ENCODE peak calls at places on chromosomes 2 and 18, in five cellular contexts. F, S, K, Y and O are unnamed samples.

GRCh38 chr2:37343537-37344434 is 644 bp upstream of the QPCT start:
- DNase-seq in F (no peak), S (no peak), K (no peak), Y (peak), O (no peak)

GRCh38 chr2:205754924-205755321 is 72.6 kb downstream of the NRP2 start:
- DNase-seq in F (no peak), S (no peak), K (no peak), Y (no peak), O (no peak)

GRCh38 chr2:70947556-70948184 is 12.0 kb downstream of the ATP6V1B1 start:
- DNase-seq in F (no peak), S (no peak), K (no peak), Y (no peak), O (peak)

GRCh38 chr2:174787485-174788205 is 23.4 kb upstream of the CHRNA1 start:
- DNase-seq in F (no peak), S (no peak), K (no peak), Y (peak), O (no peak)

GRCh38 chr2:36369163-36369562 is 13.6 kb downstream of the CRIM1 start:
- DNase-seq in F (no peak), S (no peak), K (no peak), Y (no peak), O (no peak)

GRCh38 chr2:58762176-58762781 is 521.2 kb upstream of the FANCL start:
- DNase-seq in F (no peak), S (peak), K (peak), Y (peak), O (no peak)

GRCh38 chr2:3959372-3959771 is 256.0 kb downstream of the DCDC2C start:
- DNase-seq in F (no peak), S (no peak), K (no peak), Y (peak), O (no peak)

GRCh38 chr2:83991992-83992391 is 467.1 kb downstream of the SUCLG1 start:
- DNase-seq in F (no peak), S (no peak), K (no peak), Y (no peak), O (no peak)

GRCh38 chr2:119735565-119735964 is 24.2 kb upstream of the PTPN4 start:
- DNase-seq in F (no peak), S (no peak), K (no peak), Y (no peak), O (no peak)

GRCh38 chr2:77578354-77578753 is 56.2 kb upstream of the LRRTM4 start:
- DNase-seq in F (no peak), S (no peak), K (no peak), Y (no peak), O (no peak)

GRCh38 chr18:26741041-26741440 is 124.5 kb downstream of the AQP4 start:
- DNase-seq in F (no peak), S (no peak), K (no peak), Y (no peak), O (no peak)

GRCh38 chr2:167264380-167264779 is 376.1 kb downstream of the XIRP2 start:
- DNase-seq in F (no peak), S (no peak), K (no peak), Y (peak), O (no peak)

GRCh38 chr2:24456610-24457556 is 34.2 kb upstream of the NCOA1 start:
- DNase-seq in F (no peak), S (peak), K (no peak), Y (no peak), O (no peak)

GRCh38 chr2:145931836-145932352 is 1412.0 kb upstream of the ZEB2 start:
- DNase-seq in F (no peak), S (no peak), K (no peak), Y (no peak), O (no peak)

GRCh38 chr18:3060667-3061580 is 48.0 kb upstream of the LPIN2 start:
- DNase-seq in F (no peak), S (no peak), K (no peak), Y (no peak), O (no peak)

GRCh38 chr2:150211164-150211631 is 276.3 kb downstream of the RND3 start:
- DNase-seq in F (no peak), S (no peak), K (no peak), Y (no peak), O (no peak)

GRCh38 chr2:37644191-37644590 is 27.3 kb downstream of the CDC42EP3 start:
- DNase-seq in F (no peak), S (no peak), K (no peak), Y (no peak), O (no peak)

GRCh38 chr2:223218587-223219178 is 166.7 kb downstream of the KCNE4 start:
- DNase-seq in F (no peak), S (no peak), K (no peak), Y (no peak), O (no peak)

GRCh38 chr2:51151490-51152140 is 119.7 kb upstream of the NRXN1 start:
- DNase-seq in F (no peak), S (no peak), K (no peak), Y (no peak), O (no peak)

GRCh38 chr2:176466918-176467452 is 197.7 kb downstream of the MTX2 start:
- DNase-seq in F (no peak), S (no peak), K (no peak), Y (no peak), O (no peak)

GRCh38 chr2:97983134-97983533 is 12.6 kb downstream of the TMEM131 start:
- DNase-seq in F (no peak), S (no peak), K (no peak), Y (peak), O (no peak)

GRCh38 chr18:12839057-12839525 is 44.9 kb downstream of the PTPN2 start:
- DNase-seq in F (no peak), S (no peak), K (no peak), Y (no peak), O (no peak)

GRCh38 chr18:31648966-31649429 is 35.4 kb downstream of the B4GALT6 start:
- DNase-seq in F (no peak), S (no peak), K (no peak), Y (no peak), O (no peak)

DNA sequence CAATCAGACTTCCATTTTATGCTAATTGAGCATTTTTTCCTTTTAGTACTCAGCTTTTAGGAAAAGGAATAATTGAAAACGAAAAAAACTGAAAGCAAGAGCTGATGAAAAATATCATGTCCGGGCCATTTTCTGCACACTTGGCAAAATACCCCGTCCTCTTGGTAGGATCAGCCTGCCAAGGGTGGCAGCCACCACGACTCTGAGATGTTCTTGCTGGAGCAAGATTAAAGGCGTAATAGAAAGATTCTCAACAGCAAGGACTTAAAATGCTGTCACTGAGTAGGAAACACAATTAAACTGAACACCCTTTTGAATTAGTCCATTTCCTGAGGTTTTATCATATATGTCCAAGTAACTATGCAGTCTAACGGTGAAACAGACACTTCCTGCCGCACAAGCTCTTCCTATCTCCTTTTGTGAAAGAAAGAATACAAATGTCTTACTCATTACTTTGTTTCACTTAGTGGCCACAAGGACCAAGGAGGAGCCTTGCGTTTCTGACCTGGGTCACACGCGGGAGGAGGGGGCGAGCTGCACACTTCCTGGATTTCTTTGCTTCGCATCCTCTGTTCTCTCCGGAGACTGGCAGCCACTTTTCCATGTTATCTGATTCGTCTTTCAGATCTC is 222.7 kb downstream of the PIEZO2 start:
- DNase-seq in F (no peak), S (no peak), K (no peak), Y (peak), O (no peak)
- H3K4me3 ChIP-seq in F (peak), S (no peak), K (no peak), Y (no peak), O (peak)

GRCh38 chr2:43045866-43046265 is 180.5 kb downstream of the ZFP36L2 start:
- DNase-seq in F (no peak), S (no peak), K (no peak), Y (no peak), O (no peak)

GRCh38 chr2:43041661-43042360 is 184.6 kb downstream of the ZFP36L2 start:
- DNase-seq in F (no peak), S (peak), K (peak), Y (peak), O (no peak)

GRCh38 chr2:43043471-43043870 is 182.9 kb downstream of the ZFP36L2 start:
- DNase-seq in F (no peak), S (no peak), K (peak), Y (no peak), O (no peak)

GRCh38 chr2:43041167-43041566 is 185.2 kb downstream of the ZFP36L2 start:
- DNase-seq in F (no peak), S (no peak), K (peak), Y (no peak), O (no peak)

DNA sequence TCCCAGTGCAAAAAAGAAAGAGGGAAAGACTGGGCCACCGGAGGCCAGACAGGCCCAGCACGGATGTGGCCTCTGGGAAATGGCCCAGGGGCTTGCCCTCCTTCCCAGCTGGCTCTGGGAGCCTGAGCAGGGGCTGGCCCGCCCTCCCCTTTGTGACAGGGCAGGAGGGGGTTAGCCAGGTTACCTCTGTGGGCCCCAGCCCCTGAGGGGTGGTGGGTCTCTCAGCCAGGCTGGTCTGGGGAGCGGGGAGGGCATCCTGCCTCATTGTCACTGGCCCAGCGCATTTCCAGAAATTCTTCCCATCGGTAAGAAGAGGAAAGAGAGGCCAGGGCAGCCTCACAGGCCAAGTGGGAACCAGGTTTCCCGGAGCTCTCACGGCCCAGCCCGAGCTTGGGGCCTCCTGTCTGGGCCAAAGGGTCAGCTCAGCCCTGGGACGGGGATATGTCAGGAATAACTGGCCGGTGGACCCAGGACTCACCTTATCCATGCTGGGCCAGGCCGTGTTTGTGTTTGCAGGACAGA is 182.3 kb downstream of the ZFP36L2 start:
- DNase-seq in F (no peak), S (no peak), K (peak), Y (no peak), O (no peak)
- TF ChIP-seq POLR2AphosphoS5 in F (no peak), S (no peak), K (no peak), Y (no peak), O (no peak)

GRCh38 chr2:151354807-151355206 is 2.6 kb upstream of the TNFAIP6 start:
- DNase-seq in F (no peak), S (no peak), K (no peak), Y (no peak), O (no peak)

GRCh38 chr2:151361674-151362380 is 4.4 kb downstream of the TNFAIP6 start:
- DNase-seq in F (no peak), S (no peak), K (no peak), Y (no peak), O (no peak)

GRCh38 chr2:151359768-151360167 is 2.4 kb downstream of the TNFAIP6 start:
- DNase-seq in F (no peak), S (no peak), K (no peak), Y (no peak), O (no peak)

DNA sequence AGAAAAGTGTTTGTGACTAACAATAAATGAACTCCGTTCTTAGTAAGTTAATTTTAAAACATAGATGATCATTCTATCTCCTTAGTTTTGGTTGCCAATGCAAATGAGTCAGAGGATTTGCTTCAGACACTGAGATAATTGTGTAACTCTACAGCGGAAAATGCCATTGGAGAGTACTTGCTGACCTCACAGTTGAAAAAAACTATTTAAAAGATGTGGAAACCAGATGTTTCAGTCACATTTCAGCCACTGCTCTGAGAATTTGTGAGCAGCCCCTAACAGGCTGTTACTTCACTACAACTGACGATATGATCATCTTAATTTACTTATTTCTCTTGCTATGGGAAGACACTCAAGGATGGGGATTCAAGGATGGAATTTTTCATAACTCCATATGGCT is at the start of gene TNFAIP6:
- DNase-seq in F (no peak), S (no peak), K (no peak), Y (peak), O (no peak)
- H3K4me3 ChIP-seq in F (no peak), S (no peak), K (no peak), Y (peak), O (no peak)

DNA sequence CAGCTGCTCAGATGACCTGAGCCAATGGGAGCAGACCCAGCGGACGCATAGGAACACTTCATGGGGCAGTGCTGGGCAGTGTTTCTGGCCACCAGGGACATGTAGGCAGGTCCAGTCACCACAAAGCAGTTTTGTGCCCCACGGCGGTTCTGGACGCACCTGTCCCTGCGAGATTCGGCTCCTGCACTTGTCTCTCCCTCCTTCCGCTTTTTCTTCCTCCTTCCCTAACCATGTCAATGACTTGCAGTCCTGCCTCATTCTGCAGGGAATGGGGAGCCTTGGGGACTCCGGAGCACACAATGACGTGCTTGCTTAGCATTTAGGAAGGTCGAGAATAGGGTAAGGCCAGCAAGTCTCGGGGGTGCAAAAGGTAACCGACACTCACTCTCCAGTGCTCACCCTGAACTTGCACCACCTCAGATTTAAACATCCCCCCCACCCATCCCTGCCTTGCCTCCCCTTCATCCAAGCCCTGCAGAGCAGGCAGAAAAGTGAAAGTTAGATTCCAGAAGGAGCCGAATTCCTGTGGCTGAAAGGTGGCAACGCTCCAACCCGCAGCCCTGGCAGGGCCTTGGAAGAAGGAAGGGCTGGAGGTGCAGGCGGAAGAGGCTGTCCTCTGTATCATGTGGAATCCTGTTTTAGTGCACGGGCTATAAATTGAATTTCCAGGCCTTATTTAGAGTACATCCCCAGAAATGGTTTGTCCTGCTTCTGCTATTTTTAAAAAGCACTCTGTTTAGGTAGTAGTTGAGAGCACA is 40.5 kb upstream of the ATG16L1 start:
- DNase-seq in F (peak), S (peak), K (peak), Y (no peak), O (peak)
- TF ChIP-seq POLR2AphosphoS5 in F (no peak), S (peak), K (peak), Y (no peak), O (no peak)

GRCh38 chr2:64860321-64860751 is 128.9 kb upstream of the SLC1A4 start:
- DNase-seq in F (no peak), S (no peak), K (peak), Y (no peak), O (no peak)

GRCh38 chr2:64854773-64855237 is 134.4 kb upstream of the SLC1A4 start:
- DNase-seq in F (no peak), S (no peak), K (no peak), Y (no peak), O (peak)

GRCh38 chr2:64859208-64860161 is 129.7 kb upstream of the SLC1A4 start:
- DNase-seq in F (peak), S (peak), K (peak), Y (peak), O (peak)

GRCh38 chr2:64858541-64859031 is 130.6 kb upstream of the SLC1A4 start:
- DNase-seq in F (no peak), S (no peak), K (peak), Y (no peak), O (no peak)

GRCh38 chr2:64857581-64858471 is 131.4 kb upstream of the SLC1A4 start:
- DNase-seq in F (no peak), S (no peak), K (no peak), Y (peak), O (no peak)
- H3K4me3 ChIP-seq in F (no peak), S (no peak), K (no peak), Y (peak), O (no peak)

GRCh38 chr18:7369006-7369405 is 138.1 kb downstream of the LRRC30 start:
- DNase-seq in F (no peak), S (no peak), K (no peak), Y (peak), O (no peak)
- TF ChIP-seq POLR2AphosphoS5 in F (no peak), S (no peak), K (no peak), Y (no peak), O (no peak)

DNA sequence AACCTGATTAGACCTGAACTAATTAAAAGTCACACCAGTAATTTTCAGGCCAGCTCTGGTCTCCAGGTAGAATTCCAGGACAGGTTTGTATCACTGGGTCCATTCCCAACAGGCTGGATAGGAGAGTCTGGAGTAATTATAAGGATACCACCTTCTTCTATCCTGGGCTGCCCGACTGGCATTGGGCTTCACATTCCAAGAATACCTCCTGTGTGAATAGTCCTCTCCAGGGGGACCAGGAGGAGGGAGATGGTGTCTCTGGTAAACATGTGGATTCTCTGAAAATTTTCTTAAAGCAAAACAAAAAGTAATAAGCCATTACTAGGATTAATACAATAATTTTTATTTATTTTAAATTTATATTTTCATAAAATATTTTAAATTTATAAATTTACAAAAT is 17.3 kb downstream of the DUSP11 start:
- DNase-seq in F (no peak), S (no peak), K (no peak), Y (no peak), O (no peak)
- H3K4me3 ChIP-seq in F (no peak), S (no peak), K (no peak), Y (no peak), O (no peak)